ENCODE peak calls at places on chromosomes 2 and 18, in seven cellular contexts. J, I, D, O, K, S and Q are unnamed samples.
A peak's percentile ranks its signal among the peaks of the same experiment; 100 is the strongest.

GRCh38 chr18:32724071-32724696 is 48.6 kb downstream of the KLHL14 start:
- DNase-seq in K (no peak), D (no peak), J (no peak), S (no peak), I (no peak), O (no peak), Q (no peak)

GRCh38 chr2:24984912-24985311 is 13.2 kb upstream of the DNAJC27 start:
- DNase-seq in J (no peak), S (peak; percentile 14), O (peak; percentile 27), K (peak; percentile 26), I (no peak), D (no peak), Q (no peak)

GRCh38 chr18:7601249-7601620 is 34.1 kb downstream of the PTPRM start:
- DNase-seq in K (no peak), I (no peak), O (peak; percentile 63), D (no peak), S (peak; percentile 48), J (no peak), Q (no peak)

GRCh38 chr2:127348421-127349000 is 39.3 kb downstream of the MAP3K2 start:
- DNase-seq in J (no peak), S (peak; percentile 62), D (no peak), I (peak; percentile 39), O (peak; percentile 24), K (no peak), Q (no peak)

GRCh38 chr18:76971149-76971548 is 148.8 kb downstream of the ZNF236 start:
- DNase-seq in O (no peak), J (no peak), I (no peak), K (no peak), D (no peak), S (no peak), Q (no peak)

GRCh38 chr2:109470121-109470921 is 143.4 kb downstream of the SEPTIN10 start:
- DNase-seq in S (peak; percentile 56), D (peak; percentile 8), O (peak; percentile 53), K (no peak), J (no peak), I (peak; percentile 51), Q (peak; percentile 75)

GRCh38 chr2:206082298-206082843 is 3.6 kb downstream of the INO80D start:
- DNase-seq in S (no peak), J (no peak), O (no peak), D (no peak), I (no peak), K (no peak), Q (no peak)

GRCh38 chr2:110858135-110858737 is 125.9 kb downstream of the ACOXL start:
- DNase-seq in K (no peak), J (peak; percentile 69), O (no peak), S (no peak), D (no peak), I (no peak), Q (no peak)

GRCh38 chr2:234690569-234691225 is 193.8 kb upstream of the ARL4C start:
- DNase-seq in J (no peak), D (no peak), S (peak; percentile 13), I (peak; percentile 71), O (peak; percentile 58), K (no peak), Q (no peak)

GRCh38 chr2:217336694-217337093 is 476.8 kb upstream of the TNP1 start:
- DNase-seq in D (no peak), J (no peak), K (no peak), I (no peak), S (no peak), O (no peak), Q (no peak)

GRCh38 chr2:95014126-95014708 is 11.3 kb upstream of the MAL start:
- DNase-seq in O (no peak), S (no peak), D (no peak), K (no peak), I (no peak), J (no peak), Q (no peak)

GRCh38 chr18:48775372-48776160 is 175.2 kb downstream of the SMAD7 start:
- DNase-seq in S (no peak), K (no peak), O (no peak), I (no peak), J (no peak), D (no peak), Q (no peak)

GRCh38 chr2:211175956-211176355 is 619.6 kb downstream of the CPS1 start:
- DNase-seq in I (no peak), O (no peak), J (no peak), K (no peak), S (no peak), D (no peak), Q (no peak)

GRCh38 chr2:45808294-45808693 is 156.8 kb downstream of the PRKCE start:
- DNase-seq in S (no peak), J (no peak), D (no peak), I (no peak), O (no peak), K (no peak), Q (no peak)

GRCh38 chr2:218405365-218406208 is 5.9 kb downstream of the CTDSP1 start:
- DNase-seq in I (no peak), D (no peak), S (no peak), K (peak; percentile 35), J (no peak), O (no peak), Q (no peak)

GRCh38 chr2:230714122-230714453 is 1.4 kb downstream of the CAB39 start:
- DNase-seq in I (peak; percentile 84), J (no peak), D (no peak), S (peak; percentile 89), O (peak; percentile 84), K (peak; percentile 9), Q (no peak)

GRCh38 chr2:59025157-59025757 is 784.1 kb upstream of the FANCL start:
- DNase-seq in I (peak; percentile 36), S (peak; percentile 42), J (no peak), O (peak; percentile 26), D (peak; percentile 8), K (peak; percentile 32), Q (no peak)

GRCh38 chr2:109479804-109480203 is 134.0 kb downstream of the SEPTIN10 start:
- DNase-seq in K (no peak), O (no peak), D (no peak), S (no peak), I (no peak), J (no peak), Q (no peak)

GRCh38 chr18:47558110-47558750 is 306.8 kb upstream of the SKOR2 start:
- DNase-seq in O (no peak), I (no peak), K (no peak), D (no peak), S (no peak), J (peak; percentile 26), Q (no peak)

GRCh38 chr2:2083113-2083757 is 247.8 kb downstream of the MYT1L start:
- DNase-seq in O (no peak), S (no peak), K (no peak), J (no peak), D (no peak), I (no peak), Q (no peak)

GRCh38 chr18:24432618-24433017 is 6.1 kb downstream of the IMPACT start:
- DNase-seq in S (no peak), I (no peak), K (no peak), O (no peak), J (no peak), D (no peak), Q (no peak)

GRCh38 chr18:40841473-40841872 is 1113.6 kb upstream of the PIK3C3 start:
- DNase-seq in S (peak; percentile 53), K (no peak), I (peak; percentile 61), J (no peak), O (peak; percentile 74), D (no peak), Q (no peak)

GRCh38 chr18:45916302-45916701 is 50.8 kb downstream of the EPG5 start:
- DNase-seq in O (no peak), D (no peak), K (no peak), I (no peak), J (no peak), S (no peak), Q (no peak)

DNA sequence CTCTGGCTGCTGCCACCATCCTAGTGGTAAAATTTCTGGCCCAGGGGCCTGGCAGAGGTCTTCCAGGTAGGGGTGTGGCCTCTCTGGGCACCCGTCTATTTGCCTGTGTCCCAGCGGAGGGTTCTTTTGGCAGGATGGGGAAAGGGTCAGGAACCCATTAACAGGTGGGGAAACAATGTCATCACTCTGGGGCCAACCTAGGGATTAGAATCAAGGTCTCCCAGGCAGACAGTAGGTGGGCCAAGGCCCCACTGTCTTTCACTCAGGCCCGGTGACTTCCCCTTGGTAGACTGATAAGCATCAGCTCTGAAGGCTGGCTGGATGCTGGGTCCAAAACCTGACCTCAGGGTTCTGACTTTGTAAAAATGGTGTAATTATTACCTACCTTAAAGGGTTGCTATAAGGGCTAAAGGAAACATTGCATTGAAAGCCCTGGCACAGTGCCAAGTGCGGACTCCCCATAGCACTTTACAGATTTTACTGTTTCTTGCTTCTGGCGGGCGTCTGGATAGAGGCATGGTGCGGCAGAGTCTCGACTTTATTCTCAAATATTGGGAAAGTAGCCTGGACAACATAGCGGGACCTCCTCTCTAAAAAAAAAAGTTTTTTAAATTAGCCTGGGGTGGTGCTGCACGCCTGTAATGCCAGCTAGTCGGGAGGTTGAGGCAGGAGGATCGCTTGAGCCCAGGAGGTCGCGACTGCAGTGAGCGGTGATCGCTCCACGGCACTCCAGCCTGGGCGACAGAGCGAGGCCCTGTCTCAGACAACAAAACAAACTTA is 2.2 kb downstream of the LBX2 start:
- DNase-seq in D (no peak), K (no peak), J (no peak), I (no peak), S (no peak), O (no peak), Q (no peak)
- H3K27ac ChIP-seq in D (no peak overlapping the region), K (no peak overlapping the region), J (no peak overlapping the region), I (no peak overlapping the region), S (no peak overlapping the region), O (no peak overlapping the region), Q (no peak overlapping the region)

DNA sequence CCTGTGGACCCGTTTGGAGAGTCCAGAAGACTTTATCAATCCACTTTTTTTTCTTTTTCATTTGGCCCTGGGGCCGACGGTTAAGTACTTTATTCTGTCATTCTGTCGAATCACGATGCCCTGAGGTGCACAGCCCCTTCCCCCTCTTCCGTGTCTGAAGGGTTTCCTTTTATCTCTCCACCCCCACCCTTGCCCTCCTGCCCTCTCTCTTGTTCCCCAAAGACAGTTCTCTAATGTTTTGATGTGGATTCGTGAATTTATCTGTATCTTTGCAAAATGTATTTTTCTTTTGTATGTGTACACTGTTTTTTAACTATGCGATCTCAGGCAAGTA is 1.7 kb upstream of the CASP8 start:
- DNase-seq in D (no peak), S (no peak), O (no peak), I (no peak), K (no peak), J (no peak), Q (no peak)
- H2AFZ ChIP-seq in D (no peak overlapping the region), S (peak overlapping the region; percentile 93), O (peak overlapping the region; percentile 85), I (no peak overlapping the region), K (peak overlapping the region; percentile 91), J (peak overlapping the region; percentile 76), Q (peak overlapping the region; percentile 89)

GRCh38 chr2:9997936-9998335 is 45.4 kb upstream of the KLF11 start:
- DNase-seq in O (no peak), K (no peak), D (no peak), I (no peak), J (no peak), S (no peak), Q (no peak)
- H3K27ac ChIP-seq in O (no peak overlapping the region), K (no peak overlapping the region), D (no peak overlapping the region), I (no peak overlapping the region), J (no peak overlapping the region), S (no peak overlapping the region), Q (no peak overlapping the region)

DNA sequence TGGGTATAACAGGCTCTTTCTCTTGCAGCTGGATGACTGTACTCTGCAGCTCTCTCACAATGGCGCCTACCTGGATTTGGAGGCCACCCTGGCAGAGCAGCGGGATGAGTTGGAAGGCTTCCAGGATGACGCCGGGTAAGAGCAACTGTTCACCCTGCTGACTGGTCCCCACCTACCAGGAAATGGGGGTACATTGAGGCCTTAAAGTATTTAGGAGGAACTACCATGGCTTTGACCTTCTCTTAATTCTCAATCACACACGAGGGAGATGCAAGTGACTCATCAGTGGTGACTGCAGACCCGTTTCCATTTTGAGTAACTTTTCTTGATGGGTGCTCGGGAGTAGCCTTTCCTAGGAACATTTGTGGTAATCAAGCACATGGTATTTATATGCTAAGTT is 58.0 kb downstream of the FHOD3 start:
- DNase-seq in J (no peak), K (no peak), I (no peak), D (no peak), O (peak; percentile 18), S (peak; percentile 62), Q (no peak)
- H2AFZ ChIP-seq in J (no peak overlapping the region), K (no peak overlapping the region), I (no peak overlapping the region), D (no peak overlapping the region), O (no peak overlapping the region), S (peak overlapping the region; percentile 9), Q (no peak overlapping the region)